ENCODE peak calls at places on chromosomes 11 and 22, in nine cellular contexts. K is coronary artery; F is activated CD8-positive, alpha-beta T cell treated with anti-CD3 and anti-CD28 coated beads for 36 hours; S is endothelial cell of umbilical vein; N is brain microvascular endothelial cell; C is AG09319; J is colonic mucosa; Q is endothelial cell; L is WERI-Rb-1. O is an unnamed sample.

GRCh38 chr11:11407065-11407737 is 54.2 kb upstream of the CSNK2A3 start:
- DNase-seq in C (no peak), J (no peak), N (no peak), K (no peak), S (no peak), Q (no peak), L (no peak), F (no peak), O (no peak)

GRCh38 chr22:39234157-39234793 is 10.5 kb downstream of the PDGFB start:
- DNase-seq in J (no peak), K (no peak), N (peak), S (peak), L (no peak), F (no peak), C (no peak), Q (no peak), O (no peak)

GRCh38 chr22:44701824-44702478 is at the start of gene PRR5:
- DNase-seq in N (peak), Q (peak), L (peak), C (peak), K (no peak), J (peak), F (peak), S (peak), O (peak)

GRCh38 chr22:45718391-45718790 is 46.8 kb downstream of the ATXN10 start:
- DNase-seq in N (no peak), Q (no peak), J (no peak), S (no peak), C (no peak), F (no peak), K (no peak), L (no peak), O (no peak)

GRCh38 chr11:20154381-20154780 is 5.9 kb downstream of the DBX1 start:
- DNase-seq in F (no peak), Q (no peak), C (no peak), K (no peak), N (peak), S (no peak), L (no peak), J (no peak), O (no peak)

GRCh38 chr22:49901457-49901856 is 16.8 kb downstream of the ALG12 start:
- DNase-seq in N (no peak), Q (no peak), K (no peak), J (no peak), C (no peak), F (no peak), L (no peak), S (no peak), O (no peak)

GRCh38 chr11:106420048-106420665 is 342.7 kb downstream of the AASDHPPT start:
- DNase-seq in N (no peak), K (no peak), J (no peak), L (no peak), S (no peak), C (no peak), F (no peak), Q (no peak), O (no peak)

GRCh38 chr22:32661296-32661695 is 140.2 kb upstream of the TIMP3 start:
- DNase-seq in J (peak), F (no peak), N (peak), S (no peak), K (no peak), L (no peak), Q (no peak), C (peak), O (peak)

GRCh38 chr11:57321996-57322880 is 2.5 kb downstream of the TNKS1BP1 start:
- DNase-seq in N (peak), L (peak), F (peak), Q (peak), J (peak), S (peak), C (peak), K (peak), O (peak)

GRCh38 chr22:37201066-37201820 is 11.0 kb downstream of the SSTR3 start:
- DNase-seq in C (no peak), S (no peak), F (no peak), N (no peak), Q (no peak), K (no peak), L (no peak), J (no peak), O (no peak)

DNA sequence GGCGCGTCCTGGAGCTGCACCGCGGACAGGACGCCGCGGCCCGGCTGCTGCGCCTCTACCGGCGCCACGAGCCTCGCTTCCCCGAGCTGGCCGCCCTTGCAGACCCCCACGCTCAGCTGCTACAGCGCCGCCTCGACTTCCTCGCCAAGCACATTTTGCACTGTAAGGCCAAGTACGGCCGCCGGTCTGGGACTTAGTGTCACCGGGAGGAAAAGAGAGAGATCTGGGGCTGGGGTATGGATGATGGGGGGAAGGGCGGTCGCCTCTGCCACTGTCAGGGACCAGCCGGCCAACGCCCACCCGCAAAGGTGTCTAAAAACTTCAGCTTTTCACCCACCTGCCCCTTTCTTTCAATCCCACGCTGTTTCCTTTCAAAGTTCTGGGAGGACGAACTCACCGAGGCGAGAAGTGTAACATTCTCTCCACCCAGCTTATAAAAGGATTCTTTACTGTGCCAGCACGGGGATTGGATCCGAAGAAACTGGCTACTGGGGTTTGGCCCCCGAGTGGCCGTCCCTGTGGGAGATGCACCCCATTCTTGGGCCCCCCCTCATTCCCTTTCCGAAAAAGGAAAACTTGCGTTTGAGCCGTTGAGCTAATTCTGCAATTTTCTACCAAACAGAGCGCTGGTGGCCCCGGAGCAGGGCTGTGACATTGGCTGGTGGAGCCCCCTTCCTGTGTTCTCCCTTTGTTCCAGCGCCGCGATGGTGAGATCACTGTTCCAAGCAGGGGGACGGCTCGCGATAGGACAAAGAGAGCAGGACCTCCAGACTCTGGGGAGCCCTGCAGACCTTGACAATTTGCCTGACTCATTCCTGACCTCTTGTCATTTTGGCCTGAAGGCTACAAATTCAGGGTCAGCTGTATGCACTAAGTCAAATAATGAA is 1.7 kb downstream of the FJX1 start:
- DNase-seq in Q (peak), C (no peak), S (peak), F (peak), N (peak), K (no peak), L (peak), J (no peak), O (no peak)
- TF ChIP-seq CTCF in Q (no peak), C (no peak), S (no peak), F (no peak), N (peak), K (no peak), L (peak), J (no peak), O (peak)

GRCh38 chr11:95739108-95739507 is 50.5 kb downstream of the FAM76B start:
- DNase-seq in N (no peak), K (no peak), C (no peak), J (no peak), S (no peak), L (peak), F (no peak), Q (no peak), O (no peak)
- TF ChIP-seq CTCF in N (peak), K (no peak), C (no peak), J (no peak), S (peak), L (peak), F (peak), Q (no peak), O (no peak)

GRCh38 chr11:133214646-133215045 is 317.7 kb downstream of the OPCML start:
- DNase-seq in K (no peak), S (no peak), C (no peak), J (no peak), Q (no peak), L (no peak), N (no peak), F (no peak), O (no peak)

GRCh38 chr11:133215529-133216230 is 316.6 kb downstream of the OPCML start:
- DNase-seq in S (no peak), Q (no peak), K (no peak), J (no peak), L (no peak), N (no peak), C (no peak), F (no peak), O (no peak)

DNA sequence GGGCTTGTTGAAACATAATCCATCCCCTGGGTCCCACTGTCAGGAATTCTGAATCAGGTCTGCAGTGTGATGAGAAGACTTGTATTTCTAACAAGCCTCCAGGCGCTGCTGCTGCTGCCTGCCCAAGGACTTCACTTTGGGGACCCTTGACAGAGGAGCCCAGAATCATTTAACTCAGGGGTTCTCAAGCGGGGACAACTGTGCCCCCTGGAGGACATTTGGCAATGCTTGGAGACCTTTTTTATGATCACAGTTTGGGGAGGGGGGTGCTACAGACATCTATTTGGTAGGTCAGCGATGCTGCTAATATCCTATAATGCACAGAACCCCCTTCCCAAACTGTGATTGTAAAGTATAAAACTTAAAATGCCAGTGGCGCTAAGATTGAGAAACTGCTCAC is 312.8 kb downstream of the OPCML start:
- DNase-seq in K (no peak), N (no peak), C (no peak), Q (no peak), S (no peak), L (no peak), J (no peak), F (no peak), O (no peak)
- TF ChIP-seq CTCF in K (no peak), N (no peak), C (no peak), Q (peak), S (no peak), L (peak), J (no peak), F (no peak), O (no peak)

GRCh38 chr11:81007046-81007445 is 1566.2 kb upstream of the TENM4 start:
- DNase-seq in Q (no peak), S (peak), L (no peak), K (no peak), C (no peak), N (peak), F (no peak), J (no peak), O (no peak)
- TF ChIP-seq CTCF in Q (no peak), S (no peak), L (no peak), K (no peak), C (peak), N (no peak), F (no peak), J (no peak), O (no peak)

GRCh38 chr11:8766993-8767374 is 84.4 kb downstream of the RPL27A start:
- DNase-seq in K (no peak), S (no peak), L (no peak), F (no peak), J (no peak), N (no peak), C (no peak), Q (no peak), O (no peak)

GRCh38 chr11:8765294-8765693 is 82.7 kb downstream of the RPL27A start:
- DNase-seq in J (no peak), S (peak), C (no peak), K (no peak), N (peak), L (no peak), F (no peak), Q (no peak), O (no peak)

GRCh38 chr11:8768625-8769333 is 86.2 kb downstream of the RPL27A start:
- DNase-seq in S (no peak), L (no peak), N (peak), F (no peak), C (peak), J (no peak), Q (no peak), K (no peak), O (no peak)

GRCh38 chr11:8767466-8768142 is 85.0 kb downstream of the RPL27A start:
- DNase-seq in Q (no peak), N (no peak), S (no peak), L (no peak), F (no peak), C (no peak), K (no peak), J (no peak), O (no peak)

DNA sequence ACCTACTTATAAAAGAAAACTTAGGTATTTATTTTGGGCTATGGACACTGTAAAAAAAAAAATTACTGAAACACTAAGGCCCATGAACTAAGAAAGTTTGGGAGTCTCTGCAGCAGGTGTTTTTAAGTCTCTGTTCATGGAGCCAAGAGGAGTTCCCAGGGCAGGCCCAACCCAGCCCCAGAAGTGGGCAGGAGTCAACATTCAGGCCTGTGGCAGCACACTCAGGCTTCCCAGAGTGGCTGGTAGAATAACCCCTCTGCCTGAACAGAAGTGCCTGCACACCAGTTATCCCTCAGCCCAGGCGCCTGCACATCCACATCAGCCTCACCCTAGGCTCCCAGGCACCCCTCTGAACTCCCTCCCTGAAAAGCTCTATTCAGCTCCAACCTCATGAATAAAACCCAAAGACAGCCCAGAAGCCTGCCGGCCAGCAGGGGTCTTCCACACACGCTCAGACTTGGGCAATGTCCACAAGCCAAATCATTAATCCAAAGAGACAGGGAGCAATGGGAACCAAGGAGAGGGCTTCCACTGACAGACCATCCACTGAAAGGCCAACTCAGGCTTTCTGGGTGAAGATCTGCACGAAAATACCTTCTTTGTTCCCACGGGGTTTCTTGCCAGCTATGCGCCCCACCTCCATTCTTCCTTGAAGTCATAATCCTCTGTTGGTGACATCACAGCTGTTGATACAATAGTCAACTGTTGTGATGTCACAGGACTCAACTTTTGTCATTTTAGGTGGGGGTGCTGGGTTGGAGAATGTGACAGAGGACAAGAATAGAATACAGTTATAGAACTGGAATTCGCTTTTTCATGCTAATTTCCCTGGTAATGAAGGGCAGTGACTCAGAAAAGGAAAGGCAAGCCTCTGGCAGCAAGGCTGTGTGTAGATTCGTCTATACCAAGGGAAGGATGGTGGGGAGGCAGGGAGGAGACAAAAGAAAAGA is 83.7 kb downstream of the RPL27A start:
- DNase-seq in L (no peak), J (no peak), N (peak), Q (no peak), S (no peak), C (no peak), K (peak), F (no peak), O (no peak)
- TF ChIP-seq CTCF in L (no peak), J (no peak), N (peak), Q (no peak), S (no peak), C (no peak), K (no peak), F (no peak), O (no peak)

O was measured in BJ.